ENCODE peak calls at places on chromosomes 12 and 14, in ten cellular contexts. W is GM13977, L is left colon, B is left cardiac atrium, R is HCEC 1CT, Y is anterior cingulate cortex, Q is Daoy, F is foreskin keratinocyte, T is NCI-H1417, D is iris pigment epithelial cell. P is an unnamed sample.

GRCh38 chr14:57974896-57975295 is 109.0 kb upstream of the SLC35F4 start:
- DNase-seq in B (no peak), F (no peak), W (no peak), R (no peak), D (no peak), T (no peak), Y (no peak), Q (no peak), L (no peak), P (no peak)

GRCh38 chr12:126114420-126114819 is 1049.2 kb downstream of the AACS start:
- DNase-seq in L (no peak), F (no peak), W (no peak), R (no peak), Q (no peak), Y (no peak), T (no peak), B (no peak), D (no peak), P (no peak)

GRCh38 chr12:12181516-12181915 is 85.3 kb downstream of the LRP6 start:
- DNase-seq in B (no peak), T (no peak), D (peak), F (peak), Y (no peak), Q (no peak), R (peak), W (no peak), L (no peak), P (no peak)

GRCh38 chr12:16939871-16940306 is 333.9 kb upstream of the LMO3 start:
- DNase-seq in T (peak), D (peak), W (peak), F (peak), B (no peak), L (peak), Y (no peak), R (peak), Q (peak), P (peak)

GRCh38 chr14:34713122-34713680 is 1.2 kb downstream of the CFL2 start:
- DNase-seq in W (no peak), Y (no peak), B (no peak), L (no peak), D (no peak), R (no peak), F (no peak), T (no peak), Q (no peak), P (no peak)

GRCh38 chr12:6288235-6288634 is 22.2 kb upstream of the PLEKHG6 start:
- DNase-seq in B (no peak), T (no peak), L (no peak), D (peak), R (peak), F (peak), Q (no peak), Y (no peak), W (no peak), P (no peak)

GRCh38 chr14:59688224-59689170 is 111.9 kb upstream of the CCDC175 start:
- DNase-seq in F (peak), B (peak), W (peak), T (no peak), Q (peak), D (peak), Y (no peak), L (peak), R (peak), P (no peak)

GRCh38 chr12:105107176-105107496 is 395 bp upstream of the WASHC4 start:
- DNase-seq in Y (no peak), D (no peak), B (no peak), T (peak), F (peak), W (peak), R (no peak), Q (no peak), L (no peak), P (no peak)

GRCh38 chr14:38143651-38144505 is 63.8 kb upstream of the SSTR1 start:
- DNase-seq in Y (no peak), W (no peak), L (no peak), Q (no peak), B (no peak), D (peak), R (peak), F (peak), T (no peak), P (no peak)

GRCh38 chr14:99604766-99605298 is 825 bp upstream of the CCDC85C start:
- DNase-seq in R (peak), B (no peak), D (no peak), W (peak), F (peak), Y (no peak), Q (peak), T (no peak), L (peak), P (peak)

GRCh38 chr14:61662437-61663311 is 32.6 kb upstream of the HIF1A start:
- DNase-seq in Y (no peak), Q (peak), L (no peak), D (peak), B (no peak), T (no peak), W (peak), F (peak), R (peak), P (peak)

GRCh38 chr12:54356228-54356627 is 8.1 kb downstream of the GPR84 start:
- DNase-seq in F (no peak), R (no peak), T (no peak), B (no peak), D (no peak), Y (no peak), L (no peak), Q (no peak), W (no peak), P (no peak)

GRCh38 chr14:24339284-24340151 is at the start of gene RIPK3:
- DNase-seq in R (no peak), Q (no peak), D (no peak), T (no peak), L (peak), Y (no peak), W (peak), B (peak), F (peak), P (peak)

GRCh38 chr12:113191236-113191635 is 5.7 kb downstream of the RITA1 start:
- DNase-seq in W (no peak), B (no peak), R (no peak), Q (no peak), Y (no peak), F (no peak), D (no peak), T (no peak), L (no peak), P (no peak)

GRCh38 chr12:116880213-116880816 is 926 bp downstream of the HRK start:
- DNase-seq in Q (no peak), D (peak), Y (no peak), T (no peak), W (peak), B (no peak), L (no peak), F (peak), R (no peak), P (no peak)